ENCODE peak calls at places on chromosome 2, in eight cellular contexts. V is H1, B is uterus, I is prostate gland, E is K562, P is IMR-90, X is transverse colon, Z is ovary. Y is an unnamed sample.
A peak's percentile ranks its signal among the peaks of the same experiment; 100 is the strongest.

GRCh38 chr2:165440367-165440766 is 29.1 kb upstream of the CSRNP3 start:
- DNase-seq in V (no peak), B (no peak), I (no peak), E (no peak), P (peak; percentile 4), X (no peak), Z (no peak), Y (no peak)

GRCh38 chr2:181615086-181615635 is 41.7 kb downstream of the CERKL start:
- DNase-seq in V (no peak), B (no peak), I (no peak), E (no peak), P (no peak), X (no peak), Z (no peak), Y (no peak)

GRCh38 chr2:232537079-232537478 is 2.4 kb upstream of the CHRNG start:
- DNase-seq in V (peak; percentile 80), B (no peak), I (no peak), E (peak; percentile 45), P (no peak), X (no peak), Z (no peak), Y (peak; percentile 45)

GRCh38 chr2:26712486-26713465 is 20.3 kb downstream of the KCNK3 start:
- DNase-seq in V (no peak), B (no peak), I (no peak), E (no peak), P (no peak), X (no peak), Z (no peak), Y (no peak)

GRCh38 chr2:162245737-162246136 is 2.5 kb upstream of the FAP start:
- DNase-seq in V (no peak), B (no peak), I (no peak), E (no peak), P (peak; percentile 73), X (no peak), Z (no peak), Y (no peak)

GRCh38 chr2:160876765-160877164 is 283.5 kb upstream of the TANK start:
- DNase-seq in V (no peak), B (no peak), I (no peak), E (no peak), P (peak; percentile 29), X (no peak), Z (no peak), Y (no peak)

GRCh38 chr2:99507964-99508818 is 18.4 kb upstream of the REV1 start:
- DNase-seq in V (no peak), B (no peak), I (no peak), E (no peak), P (no peak), X (no peak), Z (no peak), Y (no peak)

GRCh38 chr2:44955593-44956449 is 14.3 kb downstream of the SIX3 start:
- DNase-seq in V (peak; percentile 98), B (peak; percentile 64), I (peak; percentile 49), E (peak; percentile 75), P (peak; percentile 56), X (peak; percentile 72), Z (peak; percentile 30), Y (peak; percentile 38)

GRCh38 chr2:27408601-27409320 is 630 bp downstream of the PPM1G start:
- DNase-seq in V (no peak), B (no peak), I (no peak), E (peak; percentile 33), P (no peak), X (peak; percentile 27), Z (no peak), Y (no peak)

GRCh38 chr2:223523541-223523940 is 78.6 kb downstream of the SCG2 start:
- DNase-seq in V (no peak), B (no peak), I (no peak), E (no peak), P (peak; percentile 46), X (no peak), Z (no peak), Y (no peak)

GRCh38 chr2:3758906-3759305 is 55.5 kb downstream of the DCDC2C start:
- DNase-seq in V (no peak), B (no peak), I (no peak), E (no peak), P (no peak), X (no peak), Z (no peak), Y (no peak)

GRCh38 chr2:8682719-8683667 is 1.1 kb downstream of the ID2 start:
- DNase-seq in V (no peak), B (peak; percentile 39), I (peak; percentile 62), E (peak; percentile 48), P (peak; percentile 55), X (peak; percentile 56), Z (peak; percentile 28), Y (peak; percentile 74)

GRCh38 chr2:8679827-8680731 is 1.8 kb upstream of the ID2 start:
- DNase-seq in V (no peak), B (peak; percentile 27), I (peak; percentile 51), E (peak; percentile 29), P (peak; percentile 43), X (peak; percentile 70), Z (peak; percentile 28), Y (peak; percentile 86)

GRCh38 chr2:8681786-8682692 is at the start of gene ID2:
- DNase-seq in V (peak; percentile 98), B (peak; percentile 99), I (peak; percentile 100), E (peak; percentile 98), P (peak; percentile 98), X (peak; percentile 99), Z (peak; percentile 99), Y (peak; percentile 100)

GRCh38 chr2:8679567-8679826 is 2.4 kb upstream of the ID2 start:
- DNase-seq in V (no peak), B (no peak), I (no peak), E (no peak), P (no peak), X (no peak), Z (no peak), Y (no peak)

GRCh38 chr2:8680931-8681760 is 710 bp upstream of the ID2 start:
- DNase-seq in V (peak; percentile 76), B (peak; percentile 52), I (peak; percentile 52), E (peak; percentile 74), P (peak; percentile 92), X (peak; percentile 69), Z (peak; percentile 52), Y (peak; percentile 84)
- TF ChIP-seq POLR2A in V (no peak), B (no peak), I (peak; percentile 3), E (no peak), P (peak; percentile 80), X (peak; percentile 61), Z (no peak), Y (peak; percentile 85)

GRCh38 chr2:96929245-96929925 is 57.0 kb downstream of the FAM178B start:
- DNase-seq in V (no peak), B (no peak), I (no peak), E (no peak), P (no peak), X (no peak), Z (no peak), Y (no peak)

GRCh38 chr2:96926236-96926635 is 56.4 kb upstream of the SEMA4C start:
- DNase-seq in V (no peak), B (no peak), I (no peak), E (no peak), P (no peak), X (no peak), Z (no peak), Y (no peak)

GRCh38 chr2:96926791-96927190 is 56.9 kb upstream of the SEMA4C start:
- DNase-seq in V (no peak), B (no peak), I (no peak), E (no peak), P (no peak), X (no peak), Z (no peak), Y (no peak)

GRCh38 chr2:96928277-96928781 is 58.1 kb downstream of the FAM178B start:
- DNase-seq in V (no peak), B (peak; percentile 68), I (peak; percentile 35), E (no peak), P (no peak), X (no peak), Z (no peak), Y (peak; percentile 42)

DNA sequence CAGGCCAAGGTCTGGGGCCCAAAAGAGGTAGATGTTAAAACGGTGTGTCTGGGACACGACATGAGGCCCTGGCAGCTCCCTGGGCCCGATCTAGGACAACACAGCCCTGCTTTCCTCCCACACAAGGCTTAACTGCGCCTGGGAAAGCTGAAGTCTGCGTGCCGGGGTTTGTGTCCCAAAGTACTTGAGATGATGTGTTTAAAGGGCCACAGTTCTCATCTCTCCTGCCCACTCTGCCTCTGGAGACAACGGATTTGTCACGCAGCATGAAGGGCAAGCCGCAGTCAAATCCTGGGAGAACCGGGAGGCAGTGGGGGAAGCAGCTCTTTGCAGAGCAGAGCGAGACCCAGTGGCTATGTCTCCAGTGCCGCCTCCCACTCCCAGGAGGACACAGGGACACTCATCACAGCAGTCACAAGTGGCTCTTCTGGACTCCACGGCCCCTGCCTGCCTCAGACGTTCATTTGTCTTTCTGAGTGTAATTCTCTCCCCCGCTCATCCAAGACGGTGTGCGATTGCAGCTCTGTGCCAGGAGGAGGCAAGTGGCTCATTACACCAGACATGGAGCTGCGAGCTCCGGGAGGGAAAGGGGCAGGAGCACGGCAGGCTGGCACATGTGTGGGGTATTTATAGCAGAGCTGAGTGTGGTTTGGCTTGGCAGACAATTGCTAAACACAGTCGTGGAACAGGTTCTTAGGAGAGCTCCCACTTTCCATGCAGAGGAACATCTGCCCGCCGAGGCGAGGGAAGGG is 57.7 kb upstream of the SEMA4C start:
- DNase-seq in V (no peak), B (peak; percentile 64), I (peak; percentile 90), E (no peak), P (no peak), X (peak; percentile 52), Z (peak; percentile 36), Y (no peak)
- TF ChIP-seq CTCF in V (peak; percentile 20), B (peak; percentile 31), I (peak; percentile 56), E (no peak), P (no peak), X (peak; percentile 50), Z (no peak), Y (peak; percentile 20)

DNA sequence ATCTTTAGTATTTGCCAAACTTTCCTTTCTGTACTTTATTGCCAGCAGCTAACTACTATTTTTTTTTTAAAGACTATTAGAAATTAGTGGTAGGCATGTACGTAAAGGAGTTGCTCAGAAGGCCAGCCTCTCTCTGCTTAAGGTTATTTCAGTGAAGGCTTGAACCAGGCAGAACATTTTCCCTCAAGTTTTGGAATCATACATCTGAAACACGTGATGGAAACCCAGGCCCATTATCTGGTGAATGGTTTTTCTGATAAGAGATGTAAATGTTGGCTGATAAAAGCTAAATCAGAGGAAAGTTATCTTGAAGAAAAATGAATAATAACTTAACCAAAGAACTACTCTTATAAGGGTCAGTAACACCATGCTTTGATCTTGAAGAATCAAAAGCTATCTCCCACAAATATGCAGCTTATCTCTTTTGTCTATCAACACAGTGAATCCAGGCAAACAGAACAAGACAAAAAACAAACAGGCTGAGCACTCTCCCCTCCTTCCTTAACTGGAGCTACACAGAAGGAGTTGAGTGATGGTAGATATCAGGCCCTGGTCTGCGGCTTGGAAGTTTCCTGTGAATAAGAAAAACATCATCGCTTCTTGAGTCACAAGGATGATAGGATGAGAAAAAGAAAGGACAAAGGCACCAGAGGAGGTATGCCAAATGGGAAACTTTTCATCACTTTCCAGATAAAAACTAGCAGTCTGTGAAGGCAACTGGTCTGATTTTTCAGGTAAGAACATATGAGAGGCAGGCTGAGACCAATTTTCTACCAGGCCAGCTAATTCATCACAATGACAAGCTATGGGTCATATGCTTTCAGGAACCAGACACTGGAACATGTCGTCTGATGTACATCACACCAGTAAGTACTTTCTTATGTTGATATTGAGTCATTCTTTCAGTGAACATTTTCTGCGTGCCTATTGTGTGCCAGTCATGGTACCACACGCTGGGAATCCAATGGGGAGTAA is 88.4 kb upstream of the STK17B start:
- DNase-seq in V (no peak), B (no peak), I (peak; percentile 42), E (peak; percentile 79), P (peak; percentile 94), X (no peak), Z (no peak), Y (no peak)
- TF ChIP-seq POLR2A in V (no peak), B (no peak), I (no peak), E (no peak), P (no peak), X (no peak), Z (no peak), Y (peak; percentile 6)

GRCh38 chr2:126227250-126227649 is 428.7 kb upstream of the GYPC start:
- DNase-seq in V (no peak), B (no peak), I (no peak), E (peak; percentile 13), P (no peak), X (no peak), Z (no peak), Y (no peak)
- TF ChIP-seq CTCF in V (peak; percentile 63), B (no peak), I (no peak), E (peak; percentile 39), P (no peak), X (no peak), Z (no peak), Y (no peak)

Y was measured in Peyer's patch.